ENCODE peak calls at places on chromosome X, in four cellular contexts. X is GM12878, R is K562, G is HL-60. W is an unnamed sample.

GRCh38 chrX:327660-328126 is 9.1 kb upstream of the GTPBP6 start:
- DNase-seq in X (no peak), R (no peak), G (no peak), W (no peak)

GRCh38 chrX:108516184-108516583 is 76.5 kb downstream of the COL4A5 start:
- DNase-seq in X (no peak), R (no peak), G (no peak), W (no peak)

GRCh38 chrX:10015711-10016515 is 48.8 kb downstream of the CLDN34 start:
- DNase-seq in X (no peak), R (peak; percentile 20), G (no peak), W (no peak)

GRCh38 chrX:130109429-130110378 is 593 bp downstream of the ELF4 start:
- DNase-seq in X (no peak), R (peak; percentile 45), G (no peak), W (no peak)

GRCh38 chrX:147738260-147738659 is 173.5 kb upstream of the FMR1 start:
- DNase-seq in X (no peak), R (no peak), G (peak; percentile 77), W (no peak)

GRCh38 chrX:37638047-37638446 is 47.5 kb upstream of the XK start:
- DNase-seq in X (no peak), R (no peak), G (no peak), W (no peak)

GRCh38 chrX:104482757-104483156 is 83.2 kb upstream of the IL1RAPL2 start:
- DNase-seq in X (no peak), R (peak; percentile 8), G (no peak), W (no peak)

GRCh38 chrX:150483576-150483975 is 84.8 kb upstream of the MTM1 start:
- DNase-seq in X (no peak), R (no peak), G (no peak), W (no peak)

GRCh38 chrX:39869846-39870601 is 227.7 kb downstream of the BCOR start:
- DNase-seq in X (no peak), R (peak; percentile 50), G (peak; percentile 14), W (no peak)

GRCh38 chrX:10755477-10756334 is 135.3 kb upstream of the MID1 start:
- DNase-seq in X (no peak), R (no peak), G (peak; percentile 40), W (no peak)

GRCh38 chrX:113369056-113369455 is 528.4 kb upstream of the AMOT start:
- DNase-seq in X (no peak), R (no peak), G (no peak), W (no peak)

GRCh38 chrX:144730486-144730885 is 516.8 kb upstream of the SPANXN1 start:
- DNase-seq in X (no peak), R (no peak), G (no peak), W (no peak)

GRCh38 chrX:128698528-128698927 is 646.3 kb upstream of the ACTRT1 start:
- DNase-seq in X (no peak), R (no peak), G (no peak), W (no peak)

GRCh38 chrX:7088968-7089615 is 58.4 kb upstream of the STS start:
- DNase-seq in X (no peak), R (no peak), G (no peak), W (no peak)

GRCh38 chrX:15786930-15787329 is 3.4 kb upstream of the ZRSR2 start:
- DNase-seq in X (no peak), R (no peak), G (peak; percentile 77), W (no peak)

GRCh38 chrX:38107028-38107427 is 100.7 kb downstream of the SYTL5 start:
- DNase-seq in X (no peak), R (no peak), G (no peak), W (no peak)

GRCh38 chrX:14676431-14676830 is 147.1 kb downstream of the GLRA2 start:
- DNase-seq in X (no peak), R (no peak), G (no peak), W (no peak)

GRCh38 chrX:87391742-87392141 is 125.9 kb upstream of the KLHL4 start:
- DNase-seq in X (no peak), R (no peak), G (no peak), W (no peak)

GRCh38 chrX:108312938-108313337 is 125.3 kb downstream of the COL4A6 start:
- DNase-seq in X (no peak), R (no peak), G (no peak), W (no peak)

GRCh38 chrX:15739886-15740285 is 1.8 kb downstream of the CA5B start:
- DNase-seq in X (no peak), R (no peak), G (no peak), W (no peak)

GRCh38 chrX:139823806-139824205 is 109.0 kb downstream of the ATP11C start:
- DNase-seq in X (no peak), R (no peak), G (no peak), W (no peak)
- TF ChIP-seq SPI1 in X (no peak), R (no peak), G (no peak), W (no peak)

GRCh38 chrX:45479835-45480422 is 279.3 kb upstream of the DIPK2B start:
- DNase-seq in X (no peak), R (no peak), G (no peak), W (no peak)

GRCh38 chrX:45479196-45479834 is 278.6 kb upstream of the DIPK2B start:
- DNase-seq in X (no peak), R (no peak), G (no peak), W (no peak)
- TF ChIP-seq POLR2AphosphoS5 in X (no peak), R (no peak), G (no peak), W (no peak)

GRCh38 chrX:119885554-119886428 is 9.9 kb upstream of the AKAP14 start:
- DNase-seq in X (no peak), R (no peak), G (no peak), W (no peak)

GRCh38 chrX:119887721-119888425 is 7.8 kb upstream of the AKAP14 start:
- DNase-seq in X (no peak), R (peak; percentile 71), G (peak; percentile 60), W (peak; percentile 44)
- TF ChIP-seq SPI1 in X (no peak), R (no peak), G (no peak), W (no peak)

GRCh38 chrX:115053223-115053622 is 35.8 kb upstream of the IL13RA2 start:
- DNase-seq in X (no peak), R (no peak), G (no peak), W (no peak)

GRCh38 chrX:115047181-115047580 is 29.8 kb upstream of the IL13RA2 start:
- DNase-seq in X (no peak), R (no peak), G (no peak), W (no peak)

DNA sequence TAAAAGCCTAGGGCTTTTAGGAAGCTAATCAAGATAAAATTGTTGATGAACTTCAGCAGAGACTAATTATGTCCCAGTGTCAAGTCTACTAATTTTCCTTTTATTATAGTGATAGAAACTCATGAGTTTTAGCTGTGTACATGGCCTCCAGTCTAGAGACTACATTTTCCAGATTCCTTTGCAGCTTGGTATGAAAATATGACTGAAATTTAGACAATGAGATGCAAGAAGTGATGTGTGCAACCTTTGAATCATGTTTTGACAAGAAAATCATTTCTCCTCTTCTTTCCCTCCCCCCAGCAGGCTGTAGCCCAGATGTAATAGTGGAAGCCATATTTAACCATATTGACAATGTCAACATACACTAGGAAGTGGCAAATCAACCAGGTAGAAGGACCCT is 30.3 kb upstream of the IL13RA2 start:
- DNase-seq in X (no peak), R (no peak), G (no peak), W (no peak)
- TF ChIP-seq POLR2AphosphoS5 in X (no peak), R (no peak), G (no peak), W (no peak)

GRCh38 chrX:72121381-72121780 is 10.3 kb downstream of the RTL5 start:
- DNase-seq in X (no peak), R (no peak), G (peak; percentile 71), W (no peak)
- TF ChIP-seq SPI1 in X (no peak), R (no peak), G (no peak), W (peak; percentile 17)

GRCh38 chrX:77894921-77895886 is at the start of gene MAGT1:
- DNase-seq in X (peak; percentile 90), R (peak; percentile 81), G (peak; percentile 95), W (peak; percentile 36)
- TF ChIP-seq POLR2AphosphoS5 in X (peak; percentile 97), R (peak; percentile 66), G (peak; percentile 61), W (peak; percentile 87)

GRCh38 chrX:77949840-77950239 is 19.6 kb downstream of the PGAM4 start:
- DNase-seq in X (no peak), R (no peak), G (no peak), W (no peak)
- TF ChIP-seq SPI1 in X (no peak), R (no peak), G (no peak), W (no peak)